ENCODE peak calls at places on chromosomes 11 and 22, in six cellular contexts. O is endothelial cell of umbilical vein, Q is A549, W is K562, G is HepG2, D is GM12878. M is an unnamed sample.

GRCh38 chr11:94879006-94879405 is 94.3 kb downstream of the CWC15 start:
- DNase-seq in O (no peak), Q (no peak), W (no peak), G (no peak), D (no peak), M (no peak)

GRCh38 chr11:88105952-88106351 is 69.3 kb downstream of the RAB38 start:
- DNase-seq in O (no peak), Q (no peak), W (no peak), G (no peak), D (no peak), M (no peak)

GRCh38 chr11:65915821-65916251 is 3.0 kb downstream of the C11orf68 start:
- DNase-seq in O (peak), Q (peak), W (peak), G (peak), D (no peak), M (peak)

GRCh38 chr11:11884774-11885481 is 43.2 kb downstream of the USP47 start:
- DNase-seq in O (no peak), Q (no peak), W (no peak), G (no peak), D (peak), M (no peak)

GRCh38 chr11:78231962-78232459 is 43.3 kb downstream of the USP35 start:
- DNase-seq in O (no peak), Q (no peak), W (no peak), G (no peak), D (no peak), M (no peak)

GRCh38 chr11:64334764-64335741 is 5.0 kb upstream of the CCDC88B start:
- DNase-seq in O (peak), Q (peak), W (peak), G (peak), D (peak), M (peak)

GRCh38 chr11:122843281-122844150 is 5.2 kb downstream of the CRTAM start:
- DNase-seq in O (no peak), Q (no peak), W (no peak), G (peak), D (no peak), M (no peak)

GRCh38 chr11:113874920-113875413 is 405 bp downstream of the USP28 start:
- DNase-seq in O (peak), Q (peak), W (no peak), G (no peak), D (no peak), M (no peak)

GRCh38 chr11:45997599-45997998 is 75.1 kb downstream of the LARGE2 start:
- DNase-seq in O (no peak), Q (no peak), W (peak), G (no peak), D (no peak), M (no peak)

GRCh38 chr11:117914398-117914761 is 14.8 kb downstream of the TMPRSS13 start:
- DNase-seq in O (no peak), Q (no peak), W (no peak), G (no peak), D (no peak), M (no peak)

GRCh38 chr11:49221112-49221511 is 12.7 kb upstream of the FOLH1 start:
- DNase-seq in O (no peak), Q (no peak), W (no peak), G (no peak), D (no peak), M (no peak)

GRCh38 chr22:40808018-40808841 is 10.9 kb downstream of the SLC25A17 start:
- DNase-seq in O (peak), Q (no peak), W (no peak), G (no peak), D (no peak), M (no peak)

GRCh38 chr22:31151872-31152271 is 8.1 kb upstream of the RNF185 start:
- DNase-seq in O (no peak), Q (no peak), W (no peak), G (no peak), D (no peak), M (no peak)

GRCh38 chr11:117664897-117665296 is 132.1 kb downstream of the DSCAML1 start:
- DNase-seq in O (no peak), Q (no peak), W (no peak), G (no peak), D (no peak), M (no peak)

GRCh38 chr11:77115956-77116355 is 12.1 kb upstream of the MYO7A start:
- DNase-seq in O (no peak), Q (no peak), W (no peak), G (no peak), D (no peak), M (no peak)

GRCh38 chr11:117928818-117929567 is at the start of gene TMPRSS13:
- DNase-seq in O (no peak), Q (no peak), W (no peak), G (no peak), D (no peak), M (no peak)

GRCh38 chr11:112610996-112611795 is 350.0 kb upstream of the NCAM1 start:
- DNase-seq in O (peak), Q (no peak), W (no peak), G (no peak), D (no peak), M (no peak)

GRCh38 chr11:94544832-94545640 is 1.3 kb downstream of the FUT4 start:
- DNase-seq in O (no peak), Q (no peak), W (no peak), G (no peak), D (no peak), M (peak)

GRCh38 chr22:37626144-37626543 is 13.3 kb upstream of the SH3BP1 start:
- DNase-seq in O (no peak), Q (no peak), W (no peak), G (no peak), D (no peak), M (no peak)

GRCh38 chr11:24859801-24860300 is 363.0 kb downstream of the LUZP2 start:
- DNase-seq in O (no peak), Q (no peak), W (no peak), G (no peak), D (no peak), M (no peak)

GRCh38 chr11:125293596-125293995 is 129.0 kb downstream of the PKNOX2 start:
- DNase-seq in O (no peak), Q (no peak), W (no peak), G (no peak), D (no peak), M (no peak)

GRCh38 chr22:31898911-31899310 is 45.4 kb upstream of the YWHAH start:
- DNase-seq in O (no peak), Q (no peak), W (no peak), G (no peak), D (no peak), M (no peak)

GRCh38 chr11:66881436-66881835 is 24.6 kb downstream of the LRFN4 start:
- DNase-seq in O (no peak), Q (no peak), W (no peak), G (no peak), D (no peak), M (no peak)

GRCh38 chr22:43201486-43202219 is 14.7 kb upstream of the TTLL12 start:
- DNase-seq in O (no peak), Q (no peak), W (no peak), G (no peak), D (no peak), M (no peak)

GRCh38 chr22:25534724-25535123 is 29.8 kb upstream of the GRK3 start:
- DNase-seq in O (no peak), Q (no peak), W (no peak), G (no peak), D (no peak), M (no peak)
- TF ChIP-seq CTCF in O (no peak), Q (no peak), W (no peak), G (no peak), D (no peak), M (no peak)

GRCh38 chr22:29004647-29005371 is 56.8 kb downstream of the C22orf31 start:
- DNase-seq in O (peak), Q (no peak), W (no peak), G (peak), D (no peak), M (no peak)
- TF ChIP-seq MYC in O (no peak), Q (no peak), W (no peak), G (peak), D (no peak), M (no peak)

DNA sequence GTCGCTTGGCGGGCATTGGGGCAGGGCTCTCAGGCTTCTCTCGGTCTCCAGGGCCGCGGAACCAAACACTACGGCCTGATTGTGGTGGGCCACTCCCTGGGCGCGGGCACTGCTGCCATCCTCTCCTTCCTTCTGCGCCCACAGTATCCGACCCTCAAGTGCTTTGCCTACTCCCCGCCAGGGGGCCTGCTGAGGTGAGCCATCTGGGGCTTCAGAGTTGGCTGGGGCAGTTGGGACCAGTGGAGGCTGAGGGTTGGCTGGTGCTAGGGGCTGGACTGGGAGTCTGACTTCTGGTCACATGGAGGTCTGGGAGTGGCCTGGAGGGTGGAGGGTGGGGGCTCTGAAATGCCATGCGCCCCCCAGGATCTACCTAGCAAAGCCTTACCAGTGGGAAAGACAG is 15.3 kb upstream of the MYRF start:
- DNase-seq in O (no peak), Q (no peak), W (peak), G (no peak), D (no peak), M (peak)
- TF ChIP-seq CTCF in O (no peak), Q (no peak), W (peak), G (no peak), D (peak), M (peak)

GRCh38 chr22:39173050-39173706 is 20.7 kb upstream of the CBX7 start:
- DNase-seq in O (no peak), Q (no peak), W (no peak), G (no peak), D (no peak), M (no peak)

GRCh38 chr22:39171623-39172264 is 19.3 kb upstream of the CBX7 start:
- DNase-seq in O (no peak), Q (no peak), W (no peak), G (no peak), D (no peak), M (no peak)

GRCh38 chr22:39169797-39170466 is 17.5 kb upstream of the CBX7 start:
- DNase-seq in O (no peak), Q (no peak), W (no peak), G (no peak), D (no peak), M (no peak)

GRCh38 chr22:39173787-39174497 is 21.5 kb upstream of the CBX7 start:
- DNase-seq in O (no peak), Q (no peak), W (no peak), G (no peak), D (no peak), M (no peak)

GRCh38 chr22:39170825-39171622 is 18.5 kb upstream of the CBX7 start:
- DNase-seq in O (peak), Q (peak), W (peak), G (peak), D (peak), M (peak)
- TF ChIP-seq MYC in O (no peak), Q (no peak), W (no peak), G (no peak), D (no peak), M (no peak)